ENCODE peak calls at places on chromosome 10, in seven cellular contexts. One of them, this sample, is unnamed.

GRCh38 chr10:118668228-118668952 is 72.9 kb upstream of the PRLHR start:
- DNase-seq in MCF 10A: no peak
- DNase-seq in sigmoid colon: peak; percentile 74
- DNase-seq in fibroblast of mammary gland: no peak
- DNase-seq in upper lobe of right lung: no peak
- DNase-seq in BJ: no peak
- DNase-seq in chondrocyte: no peak
- DNase-seq in this sample: no peak

GRCh38 chr10:122863796-122864592 is 15.4 kb downstream of the FAM24B start:
- DNase-seq in fibroblast of mammary gland: peak; percentile 29
- DNase-seq in chondrocyte: no peak
- DNase-seq in upper lobe of right lung: no peak
- DNase-seq in sigmoid colon: no peak
- DNase-seq in MCF 10A: no peak
- DNase-seq in BJ: no peak
- DNase-seq in this sample: no peak

GRCh38 chr10:56505555-56505954 is 144.5 kb upstream of the ZWINT start:
- DNase-seq in BJ: no peak
- DNase-seq in MCF 10A: no peak
- DNase-seq in chondrocyte: no peak
- DNase-seq in upper lobe of right lung: no peak
- DNase-seq in sigmoid colon: no peak
- DNase-seq in fibroblast of mammary gland: no peak
- DNase-seq in this sample: no peak

GRCh38 chr10:128735996-128736395 is 609.8 kb upstream of the MKI67 start:
- DNase-seq in MCF 10A: no peak
- DNase-seq in upper lobe of right lung: no peak
- DNase-seq in chondrocyte: no peak
- DNase-seq in fibroblast of mammary gland: no peak
- DNase-seq in sigmoid colon: no peak
- DNase-seq in BJ: no peak
- DNase-seq in this sample: no peak

GRCh38 chr10:80471715-80472233 is 17.7 kb downstream of the TSPAN14 start:
- DNase-seq in upper lobe of right lung: no peak
- DNase-seq in BJ: no peak
- DNase-seq in sigmoid colon: no peak
- DNase-seq in fibroblast of mammary gland: no peak
- DNase-seq in MCF 10A: peak; percentile 95
- DNase-seq in chondrocyte: no peak
- DNase-seq in this sample: no peak

GRCh38 chr10:113991091-113991860 is 52.4 kb upstream of the ADRB1 start:
- DNase-seq in MCF 10A: no peak
- DNase-seq in upper lobe of right lung: no peak
- DNase-seq in sigmoid colon: no peak
- DNase-seq in chondrocyte: no peak
- DNase-seq in BJ: no peak
- DNase-seq in fibroblast of mammary gland: no peak
- DNase-seq in this sample: no peak

GRCh38 chr10:75487087-75487784 is 55.8 kb downstream of the LRMDA start:
- DNase-seq in MCF 10A: peak; percentile 19
- DNase-seq in upper lobe of right lung: no peak
- DNase-seq in chondrocyte: no peak
- DNase-seq in BJ: no peak
- DNase-seq in sigmoid colon: no peak
- DNase-seq in fibroblast of mammary gland: peak; percentile 71
- DNase-seq in this sample: no peak

GRCh38 chr10:2920638-2921037 is 146.7 kb upstream of the PFKP start:
- DNase-seq in chondrocyte: no peak
- DNase-seq in MCF 10A: no peak
- DNase-seq in fibroblast of mammary gland: no peak
- DNase-seq in upper lobe of right lung: no peak
- DNase-seq in sigmoid colon: no peak
- DNase-seq in BJ: no peak
- DNase-seq in this sample: no peak

GRCh38 chr10:21292763-21293517 is 232.5 kb downstream of the SKIDA1 start:
- DNase-seq in MCF 10A: peak; percentile 96
- DNase-seq in upper lobe of right lung: peak; percentile 68
- DNase-seq in chondrocyte: no peak
- DNase-seq in BJ: peak; percentile 97
- DNase-seq in fibroblast of mammary gland: peak; percentile 99
- DNase-seq in sigmoid colon: peak; percentile 74
- DNase-seq in this sample: peak; percentile 84

GRCh38 chr10:74754397-74754796 is 72.0 kb upstream of the KAT6B start:
- DNase-seq in sigmoid colon: no peak
- DNase-seq in upper lobe of right lung: no peak
- DNase-seq in MCF 10A: no peak
- DNase-seq in BJ: peak; percentile 64
- DNase-seq in fibroblast of mammary gland: no peak
- DNase-seq in chondrocyte: no peak
- DNase-seq in this sample: no peak

GRCh38 chr10:128725531-128725930 is 599.3 kb upstream of the MKI67 start:
- DNase-seq in upper lobe of right lung: no peak
- DNase-seq in fibroblast of mammary gland: no peak
- DNase-seq in MCF 10A: no peak
- DNase-seq in chondrocyte: no peak
- DNase-seq in BJ: no peak
- DNase-seq in sigmoid colon: no peak
- DNase-seq in this sample: no peak

GRCh38 chr10:74839708-74840107 is 13.3 kb downstream of the KAT6B start:
- DNase-seq in BJ: no peak
- DNase-seq in chondrocyte: no peak
- DNase-seq in MCF 10A: no peak
- DNase-seq in upper lobe of right lung: no peak
- DNase-seq in sigmoid colon: no peak
- DNase-seq in fibroblast of mammary gland: no peak
- DNase-seq in this sample: no peak

GRCh38 chr10:88342733-88343310 is 240.3 kb downstream of the RNLS start:
- DNase-seq in fibroblast of mammary gland: no peak
- DNase-seq in upper lobe of right lung: no peak
- DNase-seq in MCF 10A: no peak
- DNase-seq in sigmoid colon: no peak
- DNase-seq in BJ: no peak
- DNase-seq in chondrocyte: no peak
- DNase-seq in this sample: no peak

GRCh38 chr10:95421782-95422181 is 131.0 kb upstream of the PDLIM1 start:
- DNase-seq in upper lobe of right lung: no peak
- DNase-seq in fibroblast of mammary gland: no peak
- DNase-seq in BJ: no peak
- DNase-seq in sigmoid colon: peak; percentile 56
- DNase-seq in chondrocyte: no peak
- DNase-seq in MCF 10A: no peak
- DNase-seq in this sample: no peak

GRCh38 chr10:8473205-8473604 is 418.7 kb downstream of the GATA3 start:
- DNase-seq in MCF 10A: no peak
- DNase-seq in upper lobe of right lung: no peak
- DNase-seq in chondrocyte: no peak
- DNase-seq in BJ: no peak
- DNase-seq in sigmoid colon: no peak
- DNase-seq in fibroblast of mammary gland: no peak
- DNase-seq in this sample: no peak

GRCh38 chr10:29555091-29555745 is 79.6 kb downstream of the SVIL start:
- DNase-seq in upper lobe of right lung: no peak
- DNase-seq in fibroblast of mammary gland: peak; percentile 59
- DNase-seq in MCF 10A: peak; percentile 27
- DNase-seq in chondrocyte: no peak
- DNase-seq in BJ: no peak
- DNase-seq in sigmoid colon: no peak
- DNase-seq in this sample: no peak

GRCh38 chr10:80260295-80261243 is 28.9 kb downstream of the MAT1A start:
- DNase-seq in sigmoid colon: no peak
- DNase-seq in fibroblast of mammary gland: peak; percentile 6
- DNase-seq in BJ: no peak
- DNase-seq in upper lobe of right lung: no peak
- DNase-seq in chondrocyte: no peak
- DNase-seq in MCF 10A: peak; percentile 55
- DNase-seq in this sample: no peak

GRCh38 chr10:84256510-84257342 is 11.9 kb downstream of the RGR start:
- DNase-seq in sigmoid colon: no peak
- DNase-seq in fibroblast of mammary gland: peak; percentile 44
- DNase-seq in upper lobe of right lung: peak; percentile 72
- DNase-seq in MCF 10A: peak; percentile 27
- DNase-seq in BJ: no peak
- DNase-seq in chondrocyte: no peak
- DNase-seq in this sample: no peak

GRCh38 chr10:3835770-3836169 is 50.8 kb upstream of the KLF6 start:
- DNase-seq in chondrocyte: no peak
- DNase-seq in BJ: no peak
- DNase-seq in fibroblast of mammary gland: no peak
- DNase-seq in sigmoid colon: no peak
- DNase-seq in MCF 10A: no peak
- DNase-seq in upper lobe of right lung: no peak
- DNase-seq in this sample: no peak

DNA sequence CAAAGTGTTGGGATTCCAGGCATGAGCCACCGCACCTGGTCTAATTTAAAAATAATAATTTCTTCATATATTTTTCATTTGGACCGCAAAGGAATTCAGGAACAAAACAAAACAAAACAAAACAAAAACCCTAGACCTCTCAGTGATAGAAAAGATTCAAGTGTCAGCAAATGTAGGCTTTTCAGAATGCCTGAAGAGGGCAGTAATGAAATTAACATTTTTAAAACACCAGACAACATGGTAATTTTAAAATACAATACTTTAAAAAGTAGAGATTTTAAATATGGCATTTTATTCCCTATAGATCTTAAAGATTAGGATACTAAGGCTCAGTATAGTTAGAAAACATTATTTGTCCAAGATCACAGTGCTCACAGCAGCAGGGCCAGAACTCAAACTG is 36.6 kb downstream of the DNMBP start:
- DNase-seq in chondrocyte: no peak
- DNase-seq in MCF 10A: no peak
- DNase-seq in fibroblast of mammary gland: no peak
- DNase-seq in sigmoid colon: no peak
- DNase-seq in upper lobe of right lung: no peak
- DNase-seq in BJ: no peak
- DNase-seq in this sample: no peak
- TF ChIP-seq CTCF in chondrocyte: peak; percentile 81
- TF ChIP-seq CTCF in MCF 10A: peak; percentile 36
- TF ChIP-seq CTCF in fibroblast of mammary gland: peak; percentile 36
- TF ChIP-seq CTCF in sigmoid colon: no peak
- TF ChIP-seq CTCF in upper lobe of right lung: peak; percentile 14
- TF ChIP-seq CTCF in BJ: peak; percentile 34
- TF ChIP-seq CTCF in this sample: peak; percentile 46

DNA sequence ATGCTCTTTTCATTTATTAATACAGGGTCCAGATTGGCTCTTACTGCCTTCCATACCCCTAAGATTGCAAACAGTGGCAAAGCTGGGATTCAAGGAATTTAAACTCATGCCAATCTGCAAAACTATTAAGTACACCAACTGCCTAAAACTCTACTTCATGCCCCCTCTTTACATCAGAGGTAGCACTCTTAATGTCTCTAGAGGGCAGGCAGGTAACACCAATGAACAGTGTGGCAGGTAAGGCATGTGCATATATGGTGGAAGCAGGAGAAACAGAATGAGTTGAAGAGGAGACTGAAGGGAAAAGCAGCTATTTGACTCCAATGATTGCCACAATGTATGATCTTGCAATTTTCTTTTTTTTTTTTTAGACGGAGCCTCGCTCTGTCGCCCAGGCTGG is 156.7 kb downstream of the BTAF1 start:
- DNase-seq in sigmoid colon: no peak
- DNase-seq in MCF 10A: no peak
- DNase-seq in upper lobe of right lung: no peak
- DNase-seq in chondrocyte: no peak
- DNase-seq in BJ: no peak
- DNase-seq in fibroblast of mammary gland: no peak
- DNase-seq in this sample: no peak
- TF ChIP-seq CTCF in sigmoid colon: no peak
- TF ChIP-seq CTCF in MCF 10A: no peak
- TF ChIP-seq CTCF in upper lobe of right lung: no peak
- TF ChIP-seq CTCF in chondrocyte: no peak
- TF ChIP-seq CTCF in BJ: no peak
- TF ChIP-seq CTCF in fibroblast of mammary gland: no peak
- TF ChIP-seq CTCF in this sample: no peak

DNA sequence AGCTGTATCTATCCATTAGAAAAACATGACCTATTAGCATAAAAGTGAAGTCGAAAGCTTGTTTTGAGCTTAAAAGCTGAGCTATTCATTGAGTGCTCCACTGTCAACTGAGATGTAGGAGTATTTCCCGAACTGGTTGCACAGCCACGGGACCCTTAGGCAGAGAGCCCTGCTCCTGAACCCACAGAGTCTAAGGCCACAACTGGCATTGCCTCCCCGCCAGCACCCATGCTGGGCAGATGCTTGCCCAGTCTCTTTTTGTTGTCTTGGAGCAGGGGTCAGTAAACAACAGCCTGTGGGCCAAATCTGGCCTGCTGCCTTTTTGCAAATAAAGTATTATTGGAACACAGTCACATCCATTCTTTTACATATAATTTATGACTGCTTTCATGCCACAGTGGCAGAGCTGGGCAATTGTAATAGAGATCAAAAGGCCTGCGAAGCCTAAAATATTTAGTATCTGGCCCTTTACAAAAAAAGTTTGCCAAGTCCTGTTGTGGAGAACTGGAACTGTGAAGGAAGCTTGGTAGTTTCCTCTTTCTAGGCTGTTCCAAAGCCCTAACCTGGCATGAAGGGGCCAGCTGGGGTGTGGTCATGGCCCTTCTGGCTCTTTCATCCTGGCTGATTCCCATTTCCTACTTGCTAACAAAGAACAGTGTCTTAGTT is 58.4 kb upstream of the WAPL start:
- DNase-seq in BJ: no peak
- DNase-seq in chondrocyte: no peak
- DNase-seq in MCF 10A: no peak
- DNase-seq in upper lobe of right lung: no peak
- DNase-seq in fibroblast of mammary gland: no peak
- DNase-seq in sigmoid colon: no peak
- DNase-seq in this sample: no peak
- TF ChIP-seq CTCF in BJ: no peak
- TF ChIP-seq CTCF in chondrocyte: no peak
- TF ChIP-seq CTCF in MCF 10A: no peak
- TF ChIP-seq CTCF in upper lobe of right lung: no peak
- TF ChIP-seq CTCF in fibroblast of mammary gland: no peak
- TF ChIP-seq CTCF in sigmoid colon: no peak
- TF ChIP-seq CTCF in this sample: no peak

GRCh38 chr10:98031440-98031839 is 1.0 kb upstream of the CRTAC1 start:
- DNase-seq in upper lobe of right lung: no peak
- DNase-seq in sigmoid colon: no peak
- DNase-seq in chondrocyte: no peak
- DNase-seq in fibroblast of mammary gland: no peak
- DNase-seq in MCF 10A: no peak
- DNase-seq in BJ: no peak
- DNase-seq in this sample: no peak

GRCh38 chr10:98030991-98031431 is 590 bp upstream of the CRTAC1 start:
- DNase-seq in chondrocyte: no peak
- DNase-seq in sigmoid colon: no peak
- DNase-seq in BJ: no peak
- DNase-seq in upper lobe of right lung: no peak
- DNase-seq in MCF 10A: no peak
- DNase-seq in fibroblast of mammary gland: no peak
- DNase-seq in this sample: no peak

GRCh38 chr10:98028168-98028770 is 2.2 kb downstream of the CRTAC1 start:
- DNase-seq in MCF 10A: peak; percentile 66
- DNase-seq in fibroblast of mammary gland: peak; percentile 46
- DNase-seq in upper lobe of right lung: peak; percentile 79
- DNase-seq in BJ: no peak
- DNase-seq in sigmoid colon: no peak
- DNase-seq in chondrocyte: no peak
- DNase-seq in this sample: no peak

GRCh38 chr10:98029149-98030092 is 1.0 kb downstream of the CRTAC1 start:
- DNase-seq in fibroblast of mammary gland: no peak
- DNase-seq in sigmoid colon: no peak
- DNase-seq in MCF 10A: no peak
- DNase-seq in BJ: no peak
- DNase-seq in chondrocyte: no peak
- DNase-seq in upper lobe of right lung: no peak
- DNase-seq in this sample: no peak

GRCh38 chr10:98030093-98030821 is at the start of gene CRTAC1:
- DNase-seq in chondrocyte: no peak
- DNase-seq in fibroblast of mammary gland: no peak
- DNase-seq in upper lobe of right lung: peak; percentile 92
- DNase-seq in BJ: no peak
- DNase-seq in MCF 10A: no peak
- DNase-seq in sigmoid colon: peak; percentile 83
- DNase-seq in this sample: no peak
- TF ChIP-seq CTCF in chondrocyte: peak; percentile 15
- TF ChIP-seq CTCF in fibroblast of mammary gland: no peak
- TF ChIP-seq CTCF in upper lobe of right lung: no peak
- TF ChIP-seq CTCF in BJ: no peak
- TF ChIP-seq CTCF in MCF 10A: no peak
- TF ChIP-seq CTCF in sigmoid colon: no peak
- TF ChIP-seq CTCF in this sample: no peak

This sample was measured in AG09319.